ENCODE peak calls at places on chromosomes 13 and 19, in seven cellular contexts. P is prostate gland, S is fibroblast of pulmonary artery, G is activated B cell treated with CpG ODN at 0.5 μM for 24 hours, M is fibroblast of lung, X is uterus, Q is mucosa of descending colon. T is an unnamed sample.

GRCh38 chr13:36251528-36251927 is 37.2 kb upstream of the SOHLH2 start:
- DNase-seq in S (peak; percentile 21), X (no peak), Q (no peak), P (no peak), G (no peak), M (peak; percentile 13), T (no peak)

GRCh38 chr13:26074706-26075105 is 22.9 kb upstream of the SHISA2 start:
- DNase-seq in M (no peak), G (no peak), X (no peak), Q (no peak), S (peak; percentile 33), P (no peak), T (no peak)

GRCh38 chr13:26660185-26660584 is 100.4 kb downstream of the GPR12 start:
- DNase-seq in S (no peak), M (no peak), G (no peak), X (no peak), Q (no peak), P (no peak), T (no peak)

GRCh38 chr13:45658586-45659235 is 43.2 kb upstream of the ERICH6B start:
- DNase-seq in Q (no peak), S (peak; percentile 2), M (no peak), P (no peak), G (no peak), X (no peak), T (peak; percentile 42)

GRCh38 chr13:76600086-76600485 is 286.1 kb downstream of the KCTD12 start:
- DNase-seq in X (no peak), Q (no peak), S (peak; percentile 42), P (no peak), G (no peak), M (peak; percentile 45), T (no peak)

GRCh38 chr19:9936151-9937000 is at the start of gene OLFM2:
- DNase-seq in M (no peak), P (no peak), S (no peak), X (peak; percentile 48), G (no peak), Q (no peak), T (no peak)

GRCh38 chr13:34153428-34154180 is 335.7 kb downstream of the RFC3 start:
- DNase-seq in Q (no peak), S (peak; percentile 52), P (no peak), X (no peak), G (no peak), M (no peak), T (no peak)

GRCh38 chr19:6233827-6234511 is 45.8 kb downstream of the MLLT1 start:
- DNase-seq in G (no peak), Q (peak; percentile 51), M (no peak), X (peak; percentile 65), P (no peak), S (peak; percentile 33), T (no peak)

GRCh38 chr13:66425741-66426140 is 804.4 kb downstream of the PCDH9 start:
- DNase-seq in P (no peak), Q (no peak), X (no peak), G (no peak), M (peak; percentile 53), S (peak; percentile 25), T (no peak)

GRCh38 chr19:54095136-54095858 is 5.3 kb downstream of the OSCAR start:
- DNase-seq in S (no peak), P (no peak), X (no peak), Q (peak; percentile 54), G (no peak), M (no peak), T (no peak)

GRCh38 chr19:11373166-11373884 is 1.1 kb upstream of the SWSAP1 start:
- DNase-seq in S (peak; percentile 31), P (no peak), Q (no peak), M (no peak), G (no peak), X (no peak), T (no peak)

GRCh38 chr19:54631489-54631888 is 1.2 kb downstream of the LILRB1 start:
- DNase-seq in M (no peak), P (no peak), G (no peak), X (no peak), S (no peak), Q (no peak), T (no peak)

GRCh38 chr13:70756088-70756487 is 647.8 kb upstream of the KLHL1 start:
- DNase-seq in M (no peak), P (no peak), X (no peak), S (no peak), G (no peak), Q (no peak), T (no peak)

GRCh38 chr13:53041968-53042485 is 13.4 kb downstream of the OLFM4 start:
- DNase-seq in X (no peak), G (no peak), P (no peak), S (no peak), Q (no peak), M (no peak), T (no peak)

GRCh38 chr13:91950803-91951202 is 552.4 kb downstream of the GPC5 start:
- DNase-seq in Q (no peak), X (no peak), P (no peak), S (no peak), G (no peak), M (no peak), T (no peak)

DNA sequence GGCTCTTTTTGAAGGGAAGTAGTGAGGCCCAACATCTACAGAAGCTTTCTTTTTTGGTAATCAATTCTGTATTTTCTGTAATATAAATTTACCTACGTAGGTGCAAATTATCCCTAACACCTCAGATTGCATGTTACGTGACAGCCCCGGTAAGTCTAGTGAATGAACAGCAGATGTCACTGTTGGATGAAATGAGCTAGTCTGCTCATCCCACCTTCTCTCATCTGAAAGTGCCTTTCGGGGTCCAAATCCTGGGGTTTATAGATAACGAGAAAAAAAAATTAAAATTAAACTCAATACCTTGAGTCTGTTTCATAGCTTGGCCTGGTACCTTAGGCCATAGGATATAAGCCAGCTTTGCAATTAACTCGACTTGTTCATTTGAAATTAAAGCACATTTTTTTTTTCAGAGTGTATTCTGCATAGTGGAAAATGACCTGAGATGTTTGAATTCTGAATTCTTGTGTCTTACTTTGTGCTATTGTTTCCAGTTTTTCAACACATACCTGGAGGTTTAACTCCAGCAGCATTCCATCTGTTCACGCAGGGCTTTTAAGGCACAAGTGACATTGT is 548.2 kb downstream of the GPC5 start:
- DNase-seq in M (peak; percentile 54), G (no peak), Q (no peak), P (no peak), X (no peak), S (peak; percentile 33), T (no peak)
- TF ChIP-seq CTCF in M (peak; percentile 82), G (no peak), Q (no peak), P (no peak), X (no peak), S (peak; percentile 57), T (no peak)

GRCh38 chr13:20254076-20254475 is 22.0 kb upstream of the GJB6 start:
- DNase-seq in S (no peak), M (no peak), P (no peak), Q (no peak), X (no peak), G (no peak), T (no peak)
- TF ChIP-seq CTCF in S (no peak), M (no peak), P (no peak), Q (no peak), X (no peak), G (no peak), T (no peak)

DNA sequence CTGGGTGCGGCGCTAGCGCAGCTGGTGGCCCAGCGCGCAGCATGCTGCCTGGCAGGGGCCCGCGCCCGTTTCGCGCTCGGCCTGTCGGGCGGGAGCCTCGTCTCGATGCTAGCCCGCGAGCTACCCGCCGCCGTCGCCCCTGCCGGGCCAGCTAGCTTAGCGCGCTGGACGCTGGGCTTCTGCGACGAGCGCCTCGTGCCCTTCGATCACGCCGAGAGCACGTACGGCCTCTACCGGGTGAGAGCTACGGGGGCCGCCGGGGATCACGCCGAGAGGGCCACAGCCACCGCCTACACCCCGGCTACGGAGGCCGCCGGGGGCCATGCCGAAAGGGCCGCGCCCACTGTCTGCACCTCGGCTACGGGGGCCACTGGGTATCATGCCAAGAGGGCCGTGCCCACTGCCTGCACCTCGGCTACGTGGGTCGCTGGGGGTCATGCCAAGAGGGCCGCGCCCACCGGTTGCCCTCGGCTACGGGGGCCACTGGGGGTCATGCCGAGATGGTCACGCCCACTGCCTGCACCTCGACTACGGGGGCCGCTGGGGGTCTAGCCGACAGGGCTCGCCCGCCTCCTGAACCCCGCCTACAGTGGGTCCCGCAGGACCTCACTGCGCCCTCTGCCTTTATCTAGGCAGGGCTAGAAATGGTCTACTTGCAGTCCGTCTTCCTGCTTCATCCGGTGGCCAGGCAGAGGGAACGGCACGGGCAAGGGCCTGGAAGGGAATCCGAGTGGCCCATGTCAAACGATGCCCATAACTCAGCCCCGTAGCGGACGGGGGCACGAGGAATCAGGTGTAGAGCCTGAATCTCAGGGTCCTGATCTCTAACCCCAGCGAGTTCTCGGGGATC is 500 bp downstream of the PGLS start:
- DNase-seq in M (peak; percentile 91), P (peak; percentile 72), S (peak; percentile 84), G (peak; percentile 95), X (peak; percentile 88), Q (peak; percentile 96), T (no peak)
- TF ChIP-seq CTCF in M (peak; percentile 17), P (peak; percentile 24), S (peak; percentile 16), G (no peak), X (peak; percentile 26), Q (peak; percentile 2), T (no peak)

GRCh38 chr19:13961826-13962737 is 9.8 kb downstream of the DCAF15 start:
- DNase-seq in P (no peak), S (no peak), X (no peak), M (peak; percentile 30), Q (peak; percentile 46), G (no peak), T (no peak)

GRCh38 chr19:13960863-13961784 is 8.8 kb downstream of the DCAF15 start:
- DNase-seq in S (no peak), G (no peak), P (no peak), Q (no peak), M (no peak), X (no peak), T (no peak)

GRCh38 chr19:13958043-13958442 is 5.7 kb downstream of the DCAF15 start:
- DNase-seq in S (no peak), P (no peak), M (no peak), G (no peak), X (no peak), Q (no peak), T (no peak)

GRCh38 chr19:13959141-13959961 is 7.0 kb downstream of the DCAF15 start:
- DNase-seq in G (no peak), P (no peak), M (no peak), X (no peak), Q (peak; percentile 46), S (no peak), T (no peak)

DNA sequence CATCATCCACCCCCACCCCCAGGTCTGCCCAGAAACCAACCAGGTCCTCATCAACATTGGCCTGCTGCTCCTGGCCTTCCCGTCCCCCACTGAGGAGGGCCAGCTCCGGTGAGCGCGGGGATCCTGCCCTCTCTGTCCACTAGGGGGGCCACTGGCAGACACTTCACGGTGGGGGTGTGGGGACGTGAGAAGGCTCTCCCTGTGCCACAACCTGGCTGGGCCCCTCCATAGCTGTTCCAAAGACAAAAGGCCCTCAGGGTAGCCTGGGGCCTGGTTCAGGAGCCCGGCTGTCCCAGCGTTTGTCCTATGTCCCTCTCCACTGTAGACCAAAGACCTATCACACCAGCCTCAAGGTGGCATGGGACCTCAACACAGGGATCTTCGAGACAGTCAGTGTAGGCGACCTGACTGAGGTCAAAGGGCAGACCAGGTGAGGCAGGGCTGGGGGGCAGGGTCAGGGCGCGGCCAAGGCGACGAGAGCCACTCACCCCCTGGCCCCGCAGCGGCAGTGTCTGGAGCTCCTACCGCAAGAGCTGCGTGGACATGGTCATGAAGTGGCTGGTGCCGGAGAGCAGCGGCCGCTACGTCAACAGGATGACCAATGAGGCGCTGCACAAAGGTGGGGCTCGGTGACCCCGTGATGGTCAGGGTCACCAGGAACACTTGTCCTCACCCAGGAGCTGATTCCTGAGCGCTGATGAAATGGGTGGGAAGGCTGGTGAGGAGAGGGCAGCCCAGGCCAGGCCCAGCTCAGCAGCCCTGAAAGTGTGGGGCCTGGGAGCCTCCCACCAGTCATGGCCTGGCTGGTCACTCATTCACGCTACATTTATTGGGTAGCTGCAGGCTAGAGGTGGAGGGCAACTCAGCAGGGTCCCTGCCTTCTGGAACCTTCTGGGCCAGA is 7.9 kb downstream of the DCAF15 start:
- DNase-seq in Q (no peak), X (no peak), P (no peak), M (no peak), G (no peak), S (no peak), T (no peak)
- TF ChIP-seq CTCF in Q (no peak), X (no peak), P (no peak), M (peak; percentile 14), G (no peak), S (peak; percentile 22), T (peak; percentile 22)

T was measured in AG04449.